ENCODE peak calls at places on chromosomes 1 and 21, in six cellular contexts. One of them, this sample, is unnamed.

GRCh38 chr1:162557536-162557935 is 4.0 kb upstream of the UAP1 start:
- DNase-seq in AML-193: no peak
- DNase-seq in stimulated activated naive B cell treated with anti-CD40 and anti-IgM and Interleukin-4, amounts not matched to agents 10 μg/mL and 1 μg/mL and 100 μg/mL, for 72 hours: no peak
- DNase-seq in thoracic aorta: no peak
- DNase-seq in NCI-H1694 treated with DMSO at 0.1 percent for 48 hours: no peak
- DNase-seq in kidney glomerular epithelial cell: no peak
- DNase-seq in this sample: no peak

GRCh38 chr1:39141925-39142324 is 62.6 kb upstream of the MACF1 start:
- DNase-seq in AML-193: no peak
- DNase-seq in stimulated activated naive B cell treated with anti-CD40 and anti-IgM and Interleukin-4, amounts not matched to agents 10 μg/mL and 1 μg/mL and 100 μg/mL, for 72 hours: no peak
- DNase-seq in thoracic aorta: no peak
- DNase-seq in NCI-H1694 treated with DMSO at 0.1 percent for 48 hours: no peak
- DNase-seq in kidney glomerular epithelial cell: no peak
- DNase-seq in this sample: no peak

GRCh38 chr1:51073456-51073855 is 28.6 kb upstream of the C1orf185 start:
- DNase-seq in AML-193: no peak
- DNase-seq in stimulated activated naive B cell treated with anti-CD40 and anti-IgM and Interleukin-4, amounts not matched to agents 10 μg/mL and 1 μg/mL and 100 μg/mL, for 72 hours: no peak
- DNase-seq in thoracic aorta: no peak
- DNase-seq in NCI-H1694 treated with DMSO at 0.1 percent for 48 hours: no peak
- DNase-seq in kidney glomerular epithelial cell: no peak
- DNase-seq in this sample: no peak

GRCh38 chr1:203463469-203464062 is 12.0 kb upstream of the PRELP start:
- DNase-seq in AML-193: no peak
- DNase-seq in stimulated activated naive B cell treated with anti-CD40 and anti-IgM and Interleukin-4, amounts not matched to agents 10 μg/mL and 1 μg/mL and 100 μg/mL, for 72 hours: no peak
- DNase-seq in thoracic aorta: no peak
- DNase-seq in NCI-H1694 treated with DMSO at 0.1 percent for 48 hours: no peak
- DNase-seq in kidney glomerular epithelial cell: no peak
- DNase-seq in this sample: no peak

GRCh38 chr21:29257701-29258100 is 41.0 kb upstream of the BACH1 start:
- DNase-seq in AML-193: no peak
- DNase-seq in stimulated activated naive B cell treated with anti-CD40 and anti-IgM and Interleukin-4, amounts not matched to agents 10 μg/mL and 1 μg/mL and 100 μg/mL, for 72 hours: no peak
- DNase-seq in thoracic aorta: no peak
- DNase-seq in NCI-H1694 treated with DMSO at 0.1 percent for 48 hours: no peak
- DNase-seq in kidney glomerular epithelial cell: no peak
- DNase-seq in this sample: no peak

GRCh38 chr21:45866473-45867010 is 115.0 kb upstream of the COL6A1 start:
- DNase-seq in AML-193: no peak
- DNase-seq in stimulated activated naive B cell treated with anti-CD40 and anti-IgM and Interleukin-4, amounts not matched to agents 10 μg/mL and 1 μg/mL and 100 μg/mL, for 72 hours: no peak
- DNase-seq in thoracic aorta: no peak
- DNase-seq in NCI-H1694 treated with DMSO at 0.1 percent for 48 hours: no peak
- DNase-seq in kidney glomerular epithelial cell: no peak
- DNase-seq in this sample: no peak

GRCh38 chr21:19322360-19322759 is 918.8 kb upstream of the TMPRSS15 start:
- DNase-seq in AML-193: no peak
- DNase-seq in stimulated activated naive B cell treated with anti-CD40 and anti-IgM and Interleukin-4, amounts not matched to agents 10 μg/mL and 1 μg/mL and 100 μg/mL, for 72 hours: no peak
- DNase-seq in thoracic aorta: no peak
- DNase-seq in NCI-H1694 treated with DMSO at 0.1 percent for 48 hours: no peak
- DNase-seq in kidney glomerular epithelial cell: no peak
- DNase-seq in this sample: no peak

GRCh38 chr1:155170101-155170785 is 2.9 kb downstream of the KRTCAP2 start:
- DNase-seq in AML-193: no peak
- DNase-seq in stimulated activated naive B cell treated with anti-CD40 and anti-IgM and Interleukin-4, amounts not matched to agents 10 μg/mL and 1 μg/mL and 100 μg/mL, for 72 hours: no peak
- DNase-seq in thoracic aorta: no peak
- DNase-seq in NCI-H1694 treated with DMSO at 0.1 percent for 48 hours: no peak
- DNase-seq in kidney glomerular epithelial cell: no peak
- DNase-seq in this sample: no peak

GRCh38 chr1:50163674-50164073 is 55.0 kb downstream of the ELAVL4 start:
- DNase-seq in AML-193: no peak
- DNase-seq in stimulated activated naive B cell treated with anti-CD40 and anti-IgM and Interleukin-4, amounts not matched to agents 10 μg/mL and 1 μg/mL and 100 μg/mL, for 72 hours: no peak
- DNase-seq in thoracic aorta: no peak
- DNase-seq in NCI-H1694 treated with DMSO at 0.1 percent for 48 hours: no peak
- DNase-seq in kidney glomerular epithelial cell: no peak
- DNase-seq in this sample: no peak

GRCh38 chr1:83508485-83509151 is 490.3 kb downstream of the TTLL7 start:
- DNase-seq in AML-193: no peak
- DNase-seq in stimulated activated naive B cell treated with anti-CD40 and anti-IgM and Interleukin-4, amounts not matched to agents 10 μg/mL and 1 μg/mL and 100 μg/mL, for 72 hours: peak
- DNase-seq in thoracic aorta: no peak
- DNase-seq in NCI-H1694 treated with DMSO at 0.1 percent for 48 hours: no peak
- DNase-seq in kidney glomerular epithelial cell: peak
- DNase-seq in this sample: peak